ENCODE peak calls at places on chromosomes 6 and 20, in five cellular contexts. V is tibial artery; H is CD4-positive, alpha-beta T cell; P is SJCRH30; S is ovary. F is an unnamed sample. For H3K27me3, the result is how much of the 10 kb centered on the place peaks cover.

GRCh38 chr6:161195418-161195817 is 78.4 kb downstream of the AGPAT4 start:
- DNase-seq in H (no peak), V (no peak), S (no peak), P (no peak), F (no peak)

GRCh38 chr20:63107449-63108200 is 100.9 kb upstream of the BHLHE23 start:
- DNase-seq in S (no peak), V (no peak), H (no peak), P (no peak), F (no peak)

GRCh38 chr20:22403860-22404608 is 180.3 kb downstream of the FOXA2 start:
- DNase-seq in S (no peak), H (no peak), V (no peak), P (peak), F (no peak)

GRCh38 chr6:168704678-168705077 is 263.7 kb downstream of the SMOC2 start:
- DNase-seq in P (no peak), H (no peak), V (no peak), S (no peak), F (no peak)

GRCh38 chr6:4008324-4009047 is 70.5 kb downstream of the FAM217A start:
- DNase-seq in P (peak), S (no peak), V (no peak), H (no peak), F (peak)

GRCh38 chr6:169171010-169171409 is 82.6 kb downstream of the THBS2 start:
- DNase-seq in P (no peak), V (no peak), S (no peak), H (no peak), F (no peak)

GRCh38 chr20:39576786-39577185 is 614.6 kb downstream of the DHX35 start:
- DNase-seq in V (no peak), H (no peak), P (no peak), S (no peak), F (no peak)

GRCh38 chr6:18099501-18099900 is 23.0 kb downstream of the NHLRC1 start:
- DNase-seq in V (no peak), P (no peak), H (no peak), S (no peak), F (no peak)

GRCh38 chr20:21342656-21343345 is 39.7 kb downstream of the XRN2 start:
- DNase-seq in S (no peak), P (no peak), V (no peak), H (no peak), F (no peak)

GRCh38 chr6:125585470-125585869 is 164.0 kb upstream of the HEY2 start:
- DNase-seq in P (no peak), V (no peak), H (no peak), S (no peak), F (no peak)

GRCh38 chr20:41956316-41957050 is 338.3 kb upstream of the CHD6 start:
- DNase-seq in S (no peak), V (no peak), H (no peak), P (peak), F (no peak)

GRCh38 chr6:114581293-114581692 is 238.5 kb upstream of the HS3ST5 start:
- DNase-seq in S (no peak), P (peak), H (no peak), V (no peak), F (no peak)

GRCh38 chr20:57157106-57157691 is 109.2 kb downstream of the BMP7 start:
- DNase-seq in H (no peak), V (no peak), P (no peak), S (no peak), F (no peak)

GRCh38 chr6:127051571-127052260 is 66.8 kb upstream of the RSPO3 start:
- DNase-seq in S (no peak), V (no peak), H (no peak), P (no peak), F (no peak)

GRCh38 chr6:136076496-136076895 is 173.6 kb downstream of the MTFR2 start:
- DNase-seq in V (no peak), H (no peak), S (no peak), P (no peak), F (no peak)

GRCh38 chr20:33609504-33609903 is 52.6 kb upstream of the C20orf144 start:
- DNase-seq in V (no peak), H (no peak), P (no peak), S (no peak), F (no peak)

GRCh38 chr6:11189865-11190624 is 42.4 kb downstream of the NEDD9 start:
- DNase-seq in V (no peak), S (no peak), P (no peak), H (no peak), F (no peak)

GRCh38 chr6:149896491-149896890 is 1.4 kb downstream of the RAET1E start:
- DNase-seq in V (peak), S (no peak), H (no peak), P (no peak), F (no peak)

GRCh38 chr6:79280756-79281155 is 46.3 kb upstream of the HMGN3 start:
- DNase-seq in V (no peak), P (no peak), S (no peak), H (no peak), F (no peak)

GRCh38 chr20:35025116-35025515 is 67.5 kb downstream of the TRPC4AP start:
- DNase-seq in H (no peak), P (no peak), S (no peak), V (no peak), F (no peak)

GRCh38 chr6:125277838-125278237 is 23.9 kb downstream of the HDDC2 start:
- DNase-seq in P (no peak), H (no peak), V (no peak), S (no peak), F (no peak)

GRCh38 chr6:25717856-25718740 is 36.4 kb upstream of the SLC17A4 start:
- DNase-seq in P (peak), H (no peak), S (no peak), V (no peak), F (no peak)

GRCh38 chr6:26387565-26387964 is 4.7 kb downstream of the BTN2A2 start:
- DNase-seq in P (no peak), H (no peak), V (no peak), S (no peak), F (no peak)

GRCh38 chr20:53930651-53931504 is 139.5 kb downstream of the BCAS1 start:
- DNase-seq in V (no peak), P (no peak), H (no peak), S (no peak), F (no peak)

GRCh38 chr6:170032706-170033309 is 258.1 kb downstream of the DLL1 start:
- DNase-seq in H (no peak), P (no peak), S (no peak), V (peak), F (no peak)

GRCh38 chr20:555933-556332 is 12.3 kb upstream of the CSNK2A1 start:
- DNase-seq in V (no peak), H (no peak), P (no peak), S (no peak), F (no peak)

GRCh38 chr6:28137458-28138020 is 4.1 kb upstream of the ZKSCAN8 start:
- DNase-seq in S (no peak), P (peak), V (no peak), H (no peak), F (no peak)

GRCh38 chr6:19845271-19846046 is 8.3 kb downstream of the ID4 start:
- DNase-seq in V (no peak), P (no peak), S (no peak), H (no peak), F (no peak)

GRCh38 chr20:58229198-58229802 is 847 bp upstream of the ANKRD60 start:
- DNase-seq in P (no peak), H (no peak), S (no peak), V (no peak), F (no peak)

GRCh38 chr6:167726043-167726442 is 100.7 kb upstream of the AFDN start:
- DNase-seq in P (no peak), S (no peak), V (peak), H (no peak), F (no peak)

GRCh38 chr6:167136376-167136775 is 13.5 kb downstream of the CCR6 start:
- DNase-seq in V (no peak), H (no peak), P (no peak), S (no peak), F (no peak)

GRCh38 chr6:43246301-43247114 is 3.2 kb downstream of the TTBK1 start:
- DNase-seq in H (no peak), P (peak), S (no peak), V (peak), F (no peak)

GRCh38 chr6:24596717-24597116 is 49.3 kb downstream of the KIAA0319 start:
- DNase-seq in H (no peak), P (no peak), S (no peak), V (no peak), F (no peak)

DNA sequence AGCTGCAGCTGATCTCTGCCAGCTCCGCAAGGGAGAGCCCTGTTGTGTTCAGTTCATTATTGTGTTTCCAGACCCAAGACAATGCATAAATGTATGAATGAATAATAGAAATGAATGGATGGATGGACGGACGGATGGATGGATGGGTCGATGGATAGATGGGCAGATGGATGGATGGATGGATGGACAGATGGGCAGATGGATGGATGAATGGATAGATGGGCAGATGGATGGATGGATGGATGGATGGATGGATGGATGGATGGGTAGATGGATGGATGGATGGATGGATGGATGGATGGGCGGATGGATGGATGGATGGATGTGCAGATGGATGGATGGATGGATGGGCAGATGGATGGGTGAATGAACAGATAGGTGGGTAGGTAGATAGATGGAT is 16.7 kb upstream of the LSM14B start:
- DNase-seq in P (no peak), V (no peak), S (no peak), H (no peak), F (no peak)
- H3K27me3 ChIP-seq in P (under half), V (under half), S (under half), H (under half), F (under half)

GRCh38 chr20:32442630-32443029 is 84.5 kb downstream of the ASXL1 start:
- DNase-seq in V (no peak), P (no peak), H (no peak), S (no peak), F (no peak)
- H3K27ac ChIP-seq in V (no peak), P (no peak), H (no peak), S (no peak), F (no peak)

GRCh38 chr6:108160009-108160408 is 5.8 kb upstream of the NR2E1 start:
- DNase-seq in P (no peak), S (no peak), V (no peak), H (no peak), F (no peak)
- H3K27me3 ChIP-seq in P (under half), S (under half), V (under half), H (half or more), F (half or more)

DNA sequence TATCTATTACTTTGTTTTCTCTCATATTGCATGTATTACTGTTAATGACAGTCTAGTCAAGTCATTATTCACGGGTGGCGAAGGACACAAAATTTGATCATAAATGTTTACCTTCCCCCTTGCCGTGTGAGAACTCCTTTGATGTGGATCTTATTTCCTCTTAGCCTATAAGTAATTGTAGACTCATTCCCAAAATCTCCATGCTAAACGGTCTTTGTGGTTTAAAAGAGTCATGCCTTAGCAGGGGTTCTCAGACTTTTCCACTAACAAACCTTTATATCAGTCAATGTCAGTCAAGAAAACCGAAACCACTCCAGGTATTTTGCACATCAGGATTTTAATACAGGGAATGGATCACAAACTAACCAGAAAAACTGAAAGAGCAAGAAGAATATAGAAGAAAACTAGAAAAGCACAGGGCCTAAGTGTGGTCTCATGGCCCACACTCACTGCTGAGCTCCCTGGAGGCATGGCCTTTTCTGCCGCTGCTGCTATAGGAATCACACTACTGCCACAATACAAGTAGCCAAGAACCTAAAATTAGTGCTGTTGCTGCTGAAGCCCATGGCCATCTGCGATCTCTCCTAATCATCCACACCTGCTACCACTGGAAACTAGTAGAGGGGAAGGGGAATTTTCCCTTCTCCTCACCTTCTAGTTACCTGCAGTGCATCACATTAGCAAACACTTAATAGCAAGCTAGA is 186.0 kb upstream of the POU3F2 start:
- DNase-seq in P (no peak), H (no peak), V (no peak), S (no peak), F (no peak)
- H3K27ac ChIP-seq in P (no peak), H (no peak), V (no peak), S (no peak), F (no peak)

GRCh38 chr6:39266375-39266774 is 37.1 kb upstream of the KCNK5 start:
- DNase-seq in P (no peak), V (no peak), S (no peak), H (no peak), F (no peak)
- H3K27me3 ChIP-seq in P (under half), V (under half), S (under half), H (under half), F (under half)

DNA sequence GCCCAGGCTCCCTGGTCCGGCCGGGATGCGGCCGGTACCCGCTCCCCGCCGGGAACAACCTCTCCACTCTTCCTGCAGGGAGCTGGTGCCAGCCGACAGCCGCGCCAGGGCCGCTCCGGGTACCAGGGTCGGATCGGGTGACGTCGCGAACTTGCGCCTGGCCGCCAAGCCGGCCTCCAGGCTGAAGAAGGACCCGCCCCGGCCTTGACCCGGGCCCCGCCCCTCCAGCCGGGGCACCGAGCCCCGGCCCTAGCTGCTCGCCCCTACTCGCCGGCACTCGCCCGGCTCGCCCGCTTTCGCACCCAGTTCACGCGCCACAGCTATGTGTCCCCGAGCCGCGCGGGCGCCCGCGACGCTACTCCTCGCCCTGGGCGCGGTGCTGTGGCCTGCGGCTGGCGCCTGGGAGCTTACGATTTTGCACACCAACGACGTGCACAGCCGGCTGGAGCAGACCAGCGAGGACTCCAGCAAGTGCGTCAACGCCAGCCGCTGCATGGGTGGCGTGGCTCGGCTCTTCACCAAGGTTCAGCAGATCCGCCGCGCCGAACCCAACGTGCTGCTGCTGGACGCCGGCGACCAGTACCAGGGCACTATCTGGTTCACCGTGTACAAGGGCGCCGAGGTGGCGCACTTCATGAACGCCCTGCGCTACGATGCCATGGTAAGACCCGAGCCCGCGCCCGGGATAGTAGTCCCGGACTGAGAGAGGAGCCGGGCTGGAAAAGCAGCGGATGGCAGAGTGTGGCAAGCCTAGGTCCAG is at the start of gene NT5E:
- DNase-seq in P (peak), V (peak), H (peak), S (peak), F (peak)
- H3K27ac ChIP-seq in P (no peak), V (peak), H (no peak), S (peak), F (peak)